ENCODE peak calls at places on chromosome 15, in ten cellular contexts. M is AG04449; T is fibroblast of pulmonary artery; I is tibial nerve; U is activated T-cell treated with anti-CD3 and anti-CD28 coated beads, Interleukin-2, amount 50 U/mL, for 24 hours; D is NCI-H1930; B is left cardiac atrium; C is posterior cingulate gyrus; H is Peyer's patch; G is stimulated activated CD4-positive, alpha-beta T cell treated with anti-CD3 and anti-CD28 coated beads, TNF-alpha, amount 100 ng/mL, for 4 hours. N is an unnamed sample.

GRCh38 chr15:38254065-38254883 is 1.6 kb downstream of the SPRED1 start:
- DNase-seq in C (peak), U (no peak), B (peak), H (no peak), T (peak), I (peak), M (no peak), D (no peak), G (no peak), N (no peak)

GRCh38 chr15:57476533-57476975 is 100.2 kb downstream of the CGNL1 start:
- DNase-seq in T (peak), D (no peak), I (no peak), B (no peak), C (no peak), G (no peak), H (no peak), U (no peak), M (no peak), N (no peak)

GRCh38 chr15:90419738-90420487 is 31.9 kb downstream of the IQGAP1 start:
- DNase-seq in D (no peak), C (no peak), I (no peak), T (peak), G (no peak), U (no peak), M (peak), B (no peak), H (no peak), N (peak)

GRCh38 chr15:74136584-74137543 is 6.5 kb downstream of the ISLR2 start:
- DNase-seq in C (no peak), B (peak), D (no peak), I (no peak), U (no peak), G (no peak), H (no peak), M (no peak), T (peak), N (no peak)

GRCh38 chr15:40249477-40250303 is 10.8 kb downstream of the PAK6 start:
- DNase-seq in C (no peak), M (peak), I (no peak), B (no peak), U (no peak), D (no peak), G (no peak), H (peak), T (no peak), N (no peak)

GRCh38 chr15:57795261-57795660 is 88.7 kb downstream of the POLR2M start:
- DNase-seq in C (no peak), D (no peak), U (no peak), G (no peak), I (no peak), M (no peak), T (no peak), H (no peak), B (no peak), N (no peak)

GRCh38 chr15:59699810-59700431 is 10.8 kb upstream of the BNIP2 start:
- DNase-seq in H (no peak), G (no peak), B (no peak), U (no peak), M (no peak), I (no peak), D (no peak), T (peak), C (no peak), N (no peak)

GRCh38 chr15:31145271-31145911 is 43.9 kb upstream of the TRPM1 start:
- DNase-seq in H (no peak), U (no peak), G (no peak), T (peak), M (no peak), D (no peak), B (no peak), C (no peak), I (no peak), N (no peak)

GRCh38 chr15:63277893-63278505 is 594 bp downstream of the APH1B start:
- DNase-seq in M (no peak), T (no peak), D (no peak), H (no peak), U (no peak), I (peak), G (no peak), C (no peak), B (no peak), N (no peak)

GRCh38 chr15:38038659-38039442 is 104.4 kb downstream of the TMCO5A start:
- DNase-seq in C (no peak), B (no peak), G (no peak), D (no peak), I (no peak), T (peak), H (no peak), U (no peak), M (peak), N (peak)

GRCh38 chr15:41207687-41208448 is 22.7 kb downstream of the EXD1 start:
- DNase-seq in H (no peak), M (no peak), C (no peak), G (no peak), D (no peak), I (no peak), U (no peak), T (peak), B (no peak), N (peak)

GRCh38 chr15:77858677-77859490 is 218.6 kb downstream of the TBC1D2B start:
- DNase-seq in H (no peak), B (no peak), C (no peak), D (no peak), T (no peak), M (no peak), I (no peak), G (no peak), U (peak), N (no peak)

GRCh38 chr15:88603885-88604284 is 17.3 kb upstream of the AEN start:
- DNase-seq in T (no peak), G (no peak), C (peak), I (no peak), D (no peak), U (no peak), M (no peak), B (no peak), H (no peak), N (no peak)

GRCh38 chr15:47035756-47036155 is 681.5 kb upstream of the SEMA6D start:
- DNase-seq in D (no peak), H (no peak), G (no peak), U (no peak), B (no peak), T (no peak), C (no peak), M (no peak), I (no peak), N (no peak)

GRCh38 chr15:30062881-30063280 is 19.9 kb upstream of the GOLGA8J start:
- DNase-seq in M (no peak), H (no peak), C (no peak), T (no peak), U (no peak), I (no peak), D (no peak), B (no peak), G (no peak), N (no peak)

GRCh38 chr15:31901501-31901900 is 128.8 kb upstream of the CHRNA7 start:
- DNase-seq in H (no peak), G (no peak), D (no peak), U (no peak), M (no peak), T (no peak), C (no peak), I (no peak), B (no peak), N (no peak)

GRCh38 chr15:98690272-98690671 is 41.9 kb downstream of the IGF1R start:
- DNase-seq in T (no peak), I (no peak), D (no peak), M (no peak), H (no peak), U (no peak), B (no peak), G (no peak), C (no peak), N (no peak)

GRCh38 chr15:101288905-101289513 is 6.0 kb downstream of the SNRPA1 start:
- DNase-seq in B (no peak), U (no peak), H (no peak), D (no peak), I (peak), C (no peak), G (no peak), T (peak), M (no peak), N (no peak)

GRCh38 chr15:80478075-80478474 is 73.9 kb downstream of the ARNT2 start:
- DNase-seq in B (no peak), C (no peak), T (peak), I (no peak), G (no peak), H (no peak), M (no peak), U (no peak), D (no peak), N (no peak)

GRCh38 chr15:39869251-39869650 is 50.8 kb downstream of the GPR176 start:
- DNase-seq in M (no peak), B (no peak), H (no peak), G (no peak), T (no peak), D (peak), I (no peak), U (no peak), C (no peak), N (no peak)

GRCh38 chr15:90816401-90817116 is 51.8 kb upstream of the FURIN start:
- DNase-seq in M (no peak), G (no peak), D (no peak), C (no peak), B (no peak), T (no peak), H (no peak), U (no peak), I (no peak), N (no peak)

GRCh38 chr15:48101376-48101961 is 19.3 kb upstream of the SLC24A5 start:
- DNase-seq in B (no peak), C (no peak), I (no peak), D (no peak), M (no peak), T (no peak), U (no peak), G (no peak), H (no peak), N (no peak)

GRCh38 chr15:101088788-101089578 is 162.9 kb downstream of the CHSY1 start:
- DNase-seq in B (peak), T (peak), M (no peak), C (peak), D (peak), I (peak), U (peak), H (peak), G (peak), N (no peak)

GRCh38 chr15:38085931-38086562 is 151.6 kb downstream of the TMCO5A start:
- DNase-seq in M (peak), U (no peak), I (no peak), D (no peak), T (peak), B (no peak), G (no peak), H (no peak), C (no peak), N (peak)

GRCh38 chr15:79474252-79474651 is 42.1 kb downstream of the MINAR1 start:
- DNase-seq in D (no peak), G (no peak), B (no peak), U (no peak), H (no peak), C (no peak), M (peak), I (no peak), T (peak), N (no peak)

GRCh38 chr15:59997070-59997701 is 6.9 kb upstream of the FOXB1 start:
- DNase-seq in T (no peak), M (no peak), B (no peak), H (peak), D (no peak), G (no peak), I (no peak), U (peak), C (no peak), N (no peak)

GRCh38 chr15:48119277-48119676 is 1.5 kb upstream of the SLC24A5 start:
- DNase-seq in H (no peak), U (no peak), M (no peak), C (no peak), T (no peak), D (no peak), I (no peak), B (no peak), G (no peak), N (no peak)

GRCh38 chr15:70512772-70513362 is 250.5 kb downstream of the UACA start:
- DNase-seq in B (no peak), D (no peak), G (no peak), U (peak), H (no peak), C (no peak), I (no peak), T (peak), M (no peak), N (no peak)

GRCh38 chr15:62775932-62776331 is 266.6 kb upstream of the TPM1 start:
- DNase-seq in I (no peak), G (no peak), B (no peak), M (no peak), H (no peak), D (no peak), C (no peak), T (no peak), U (no peak), N (no peak)

GRCh38 chr15:88701561-88702095 is 62.8 kb downstream of the ISG20 start:
- DNase-seq in U (no peak), T (peak), I (no peak), G (no peak), M (no peak), D (no peak), B (no peak), C (no peak), H (peak), N (no peak)

GRCh38 chr15:74293021-74293810 is 57.1 kb downstream of the CCDC33 start:
- DNase-seq in B (no peak), G (no peak), C (no peak), D (no peak), H (no peak), U (no peak), T (no peak), I (no peak), M (no peak), N (no peak)

GRCh38 chr15:90711418-90711824 is 5.7 kb upstream of the BLM start:
- DNase-seq in U (no peak), C (no peak), M (no peak), H (no peak), B (no peak), T (no peak), D (no peak), I (no peak), G (no peak), N (no peak)